ENCODE peak calls at places on chromosomes 11 and 22, in seven cellular contexts. K, V, J, B, P, G and Z are unnamed samples.

GRCh38 chr22:33600595-33600994 is 319.7 kb downstream of the LARGE1 start:
- DNase-seq in J (no peak), V (no peak), K (no peak), P (no peak), B (no peak), G (no peak), Z (no peak)

GRCh38 chr22:49247194-49247924 is 580.3 kb downstream of the BRD1 start:
- DNase-seq in K (no peak), G (no peak), B (peak; percentile 16), V (no peak), P (no peak), J (no peak), Z (no peak)

GRCh38 chr11:69842746-69843528 is 23.7 kb upstream of the FGF3 start:
- DNase-seq in P (no peak), V (no peak), G (no peak), B (peak; percentile 70), K (no peak), J (peak; percentile 33), Z (no peak)

GRCh38 chr11:90635886-90636285 is 413.0 kb upstream of the CHORDC1 start:
- DNase-seq in P (no peak), B (no peak), J (no peak), K (no peak), V (no peak), G (no peak), Z (no peak)

GRCh38 chr11:73240190-73240781 is 22.2 kb downstream of the P2RY2 start:
- DNase-seq in J (peak; percentile 78), K (peak; percentile 65), P (peak; percentile 48), V (no peak), B (peak; percentile 27), G (no peak), Z (no peak)

GRCh38 chr11:2791521-2792375 is 92.0 kb upstream of the KCNQ1OT1 start:
- DNase-seq in K (peak; percentile 10), P (no peak), V (no peak), G (no peak), J (peak; percentile 78), B (peak; percentile 36), Z (peak; percentile 22)

GRCh38 chr11:2944953-2945756 is 15.9 kb upstream of the PHLDA2 start:
- DNase-seq in V (no peak), P (peak; percentile 86), B (peak; percentile 88), J (peak; percentile 97), K (peak; percentile 92), G (peak; percentile 90), Z (peak; percentile 66)

GRCh38 chr22:46934746-46935491 is 172.5 kb downstream of the TBC1D22A start:
- DNase-seq in P (no peak), G (no peak), J (no peak), K (peak; percentile 56), B (no peak), V (no peak), Z (no peak)

GRCh38 chr11:57100638-57101312 is 81.0 kb upstream of the LRRC55 start:
- DNase-seq in K (no peak), V (no peak), P (no peak), G (no peak), J (no peak), B (no peak), Z (no peak)

GRCh38 chr11:61010466-61011238 is 39.2 kb downstream of the CD6 start:
- DNase-seq in P (peak; percentile 68), G (no peak), K (no peak), V (no peak), B (no peak), J (no peak), Z (no peak)

GRCh38 chr11:68337399-68337835 is 25.0 kb downstream of the LRP5 start:
- DNase-seq in G (no peak), V (no peak), B (no peak), K (no peak), P (no peak), J (no peak), Z (no peak)

GRCh38 chr11:61609000-61609969 is 28.4 kb upstream of the SYT7 start:
- DNase-seq in K (no peak), B (no peak), V (no peak), G (no peak), J (no peak), P (peak; percentile 43), Z (no peak)

GRCh38 chr22:30574095-30574981 is at the start of gene GAL3ST1:
- DNase-seq in B (peak; percentile 59), K (no peak), J (peak; percentile 78), V (peak; percentile 34), P (peak; percentile 80), G (no peak), Z (peak; percentile 66)

GRCh38 chr22:48268771-48269552 is 1506.5 kb downstream of the TBC1D22A start:
- DNase-seq in B (no peak), P (no peak), J (peak; percentile 49), K (no peak), V (no peak), G (peak; percentile 57), Z (no peak)

GRCh38 chr11:34731596-34731995 is 110.7 kb downstream of the EHF start:
- DNase-seq in J (no peak), V (no peak), G (no peak), B (no peak), P (no peak), K (no peak), Z (no peak)

GRCh38 chr11:8063319-8063718 is 17.7 kb upstream of the TUB start:
- DNase-seq in P (no peak), V (no peak), G (no peak), B (no peak), J (no peak), K (peak; percentile 79), Z (no peak)

GRCh38 chr22:46491936-46492335 is 45.5 kb downstream of the CELSR1 start:
- DNase-seq in G (no peak), K (no peak), P (no peak), V (no peak), B (no peak), J (peak; percentile 61), Z (no peak)

GRCh38 chr11:96607890-96608558 is 218.2 kb downstream of the JRKL start:
- DNase-seq in V (no peak), G (no peak), J (no peak), P (no peak), B (peak; percentile 41), K (no peak), Z (no peak)

GRCh38 chr22:43094085-43094484 is 4.9 kb upstream of the TTLL1 start:
- DNase-seq in K (peak; percentile 94), B (peak; percentile 57), P (no peak), V (no peak), G (no peak), J (no peak), Z (no peak)

GRCh38 chr22:44026630-44027511 is 2.8 kb downstream of the PARVB start:
- DNase-seq in V (no peak), J (peak; percentile 87), P (no peak), B (no peak), G (peak; percentile 75), K (peak; percentile 74), Z (no peak)

GRCh38 chr11:116232364-116232801 is 540.4 kb downstream of the BUD13 start:
- DNase-seq in K (no peak), P (no peak), B (no peak), V (no peak), G (no peak), J (no peak), Z (peak; percentile 15)

GRCh38 chr11:18773681-18774080 is 17.9 kb downstream of the PTPN5 start:
- DNase-seq in V (no peak), J (peak; percentile 15), K (no peak), B (no peak), G (no peak), P (no peak), Z (no peak)

GRCh38 chr11:86214710-86215109 is 29.8 kb upstream of the EED start:
- DNase-seq in B (no peak), P (no peak), J (no peak), V (no peak), G (no peak), K (no peak), Z (no peak)

GRCh38 chr11:85749287-85749834 is 61.6 kb downstream of the SYTL2 start:
- DNase-seq in K (no peak), B (no peak), J (no peak), P (no peak), V (no peak), G (no peak), Z (no peak)

GRCh38 chr22:29167032-29167911 is 38.4 kb upstream of the EMID1 start:
- DNase-seq in G (no peak), B (no peak), P (no peak), J (peak; percentile 20), V (no peak), K (no peak), Z (no peak)

GRCh38 chr22:17851754-17852153 is 77.5 kb upstream of the BID start:
- DNase-seq in P (no peak), G (no peak), B (no peak), V (no peak), J (no peak), K (no peak), Z (no peak)

GRCh38 chr11:32434387-32435151 is 770 bp downstream of the WT1 start:
- DNase-seq in G (no peak), J (no peak), P (peak; percentile 69), K (no peak), B (peak; percentile 67), V (no peak), Z (peak; percentile 52)
- TF ChIP-seq CTCF in G (no peak), J (no peak), P (peak; percentile 36), K (no peak), B (peak; percentile 55), V (peak; percentile 30), Z (no peak)

DNA sequence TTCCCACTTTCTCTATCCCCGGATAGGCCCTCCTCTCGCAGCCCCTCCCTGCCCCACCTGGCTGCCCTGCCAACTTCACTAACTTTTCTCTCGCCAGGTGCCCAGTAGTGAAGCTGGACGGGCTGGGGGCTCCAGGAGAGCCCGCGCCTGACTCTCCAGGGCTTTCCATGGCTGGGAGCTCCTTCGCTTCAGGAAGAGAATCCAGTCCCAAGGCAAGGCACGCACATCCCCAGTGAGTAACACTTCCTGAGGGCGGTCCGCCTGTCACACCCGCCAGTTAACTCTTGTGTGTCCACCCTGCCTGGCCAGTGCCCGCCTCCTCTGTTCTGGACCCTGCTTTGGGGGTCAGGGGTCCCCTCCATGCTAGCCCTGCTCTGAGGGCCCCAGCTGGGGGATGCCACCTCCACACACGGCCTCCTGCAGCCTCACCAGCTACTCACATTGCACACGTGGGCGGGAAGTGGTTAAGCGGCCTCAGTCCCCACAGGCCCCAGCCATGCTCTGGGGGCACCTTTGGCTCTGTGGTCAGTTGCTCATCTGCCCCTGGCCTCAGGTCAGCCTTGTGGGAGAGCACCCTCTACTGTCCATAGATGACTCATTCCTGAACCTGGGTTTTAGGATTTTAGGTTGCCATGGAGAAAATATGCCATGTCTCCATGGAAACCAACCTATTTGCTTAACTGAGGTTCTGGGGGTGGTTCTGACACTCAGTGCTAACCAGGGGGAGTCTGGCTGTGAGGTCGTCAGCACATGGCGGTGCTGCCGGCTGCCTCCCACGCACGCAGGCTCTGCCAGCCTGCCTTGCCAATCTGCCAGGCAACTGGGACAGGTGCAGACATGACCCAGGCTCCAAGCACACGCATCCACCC is at the start of gene RIN1:
- DNase-seq in J (peak; percentile 91), B (peak; percentile 84), P (peak; percentile 84), K (peak; percentile 83), V (no peak), G (peak; percentile 66), Z (peak; percentile 62)
- TF ChIP-seq CTCF in J (peak; percentile 4), B (peak; percentile 59), P (peak; percentile 71), K (no peak), V (peak; percentile 19), G (no peak), Z (peak; percentile 30)

GRCh38 chr11:132312616-132313210 is 942.3 kb downstream of the NTM start:
- DNase-seq in J (no peak), V (no peak), G (no peak), P (peak; percentile 70), K (no peak), B (peak; percentile 69), Z (peak; percentile 22)
- TF ChIP-seq CTCF in J (peak; percentile 23), V (peak; percentile 73), G (no peak), P (peak; percentile 78), K (peak; percentile 15), B (peak; percentile 87), Z (peak; percentile 66)

GRCh38 chr11:120335928-120336640 is at the start of gene ARHGEF12:
- DNase-seq in V (peak; percentile 92), B (peak; percentile 96), J (peak; percentile 98), K (peak; percentile 97), P (peak; percentile 97), G (peak; percentile 93), Z (peak; percentile 95)
- TF ChIP-seq CTCF in V (peak; percentile 46), B (peak; percentile 51), J (peak; percentile 10), K (no peak), P (peak; percentile 61), G (no peak), Z (no peak)